ENCODE peak calls at places on chromosomes 13 and 19, in four cellular contexts. Z, S, A and B are unnamed samples. For H3K4me1, the result is how much of the 10 kb centered on the place peaks cover.

GRCh38 chr19:6059396-6059947 is 50.8 kb downstream of the RFX2 start:
- DNase-seq in Z (no peak), S (no peak), A (no peak), B (no peak)

GRCh38 chr19:42092350-42092749 is 16.4 kb downstream of the ZNF574 start:
- DNase-seq in Z (no peak), S (no peak), A (peak), B (peak)

GRCh38 chr19:288911-289310 is 2.3 kb downstream of the PLPP2 start:
- DNase-seq in Z (no peak), S (no peak), A (no peak), B (no peak)

GRCh38 chr19:18098891-18099622 is 1.5 kb downstream of the MAST3 start:
- DNase-seq in Z (no peak), S (no peak), A (no peak), B (peak)

GRCh38 chr19:3606174-3606689 is 443 bp downstream of the TBXA2R start:
- DNase-seq in Z (no peak), S (no peak), A (peak), B (peak)

GRCh38 chr19:29965529-29965928 is 23.5 kb downstream of the URI1 start:
- DNase-seq in Z (peak), S (peak), A (no peak), B (peak)

GRCh38 chr19:39941615-39942507 is 7.4 kb upstream of the FCGBP start:
- DNase-seq in Z (peak), S (peak), A (no peak), B (no peak)

GRCh38 chr19:54608792-54609191 is 15.4 kb downstream of the LILRA1 start:
- DNase-seq in Z (no peak), S (no peak), A (no peak), B (no peak)

GRCh38 chr19:17183858-17184271 is 31.3 kb upstream of the USE1 start:
- DNase-seq in Z (no peak), S (no peak), A (no peak), B (no peak)

GRCh38 chr19:51784922-51785690 is 9.9 kb upstream of the FPR3 start:
- DNase-seq in Z (peak), S (peak), A (no peak), B (peak)

GRCh38 chr13:28585557-28585956 is 73.4 kb upstream of the POMP start:
- DNase-seq in Z (no peak), S (no peak), A (no peak), B (no peak)

GRCh38 chr13:105787518-105788085 is 747.9 kb downstream of the EFNB2 start:
- DNase-seq in Z (no peak), S (no peak), A (no peak), B (no peak)

GRCh38 chr13:102779426-102780159 is 6.0 kb upstream of the TEX30 start:
- DNase-seq in Z (no peak), S (no peak), A (no peak), B (no peak)

GRCh38 chr13:65456150-65456912 is 1773.8 kb downstream of the PCDH9 start:
- DNase-seq in Z (no peak), S (no peak), A (no peak), B (no peak)

GRCh38 chr19:11798391-11799296 is at the start of gene ZNF491:
- DNase-seq in Z (peak), S (peak), A (peak), B (peak)

GRCh38 chr13:36840718-36841250 is 21.8 kb downstream of the RFXAP start:
- DNase-seq in Z (no peak), S (no peak), A (no peak), B (no peak)

GRCh38 chr19:1812426-1813196 is 535 bp upstream of the ATP8B3 start:
- DNase-seq in Z (peak), S (peak), A (peak), B (peak)

GRCh38 chr19:16824658-16825311 is 4.4 kb upstream of the SIN3B start:
- DNase-seq in Z (peak), S (peak), A (no peak), B (peak)

GRCh38 chr19:41813911-41814310 is 17.5 kb downstream of the CEACAM3 start:
- DNase-seq in Z (no peak), S (no peak), A (no peak), B (no peak)

GRCh38 chr13:31409678-31410356 is 210.0 kb downstream of the B3GLCT start:
- DNase-seq in Z (peak), S (peak), A (no peak), B (peak)

GRCh38 chr13:97878421-97879375 is 74.8 kb upstream of the IPO5 start:
- DNase-seq in Z (peak), S (peak), A (no peak), B (no peak)

GRCh38 chr19:13025819-13026477 is 30.7 kb downstream of the NFIX start:
- DNase-seq in Z (no peak), S (no peak), A (no peak), B (no peak)

GRCh38 chr13:95643009-95643408 is 1.5 kb downstream of the DZIP1 start:
- DNase-seq in Z (no peak), S (no peak), A (no peak), B (no peak)

GRCh38 chr19:2290441-2291184 is 8.6 kb upstream of the PEAK3 start:
- DNase-seq in Z (no peak), S (no peak), A (peak), B (peak)

GRCh38 chr13:100987993-100988392 is 313.4 kb upstream of the TMTC4 start:
- DNase-seq in Z (peak), S (peak), A (peak), B (peak)

GRCh38 chr13:40776681-40777165 is 5.7 kb upstream of the MRPS31 start:
- DNase-seq in Z (peak), S (peak), A (no peak), B (peak)

GRCh38 chr19:41321600-41322270 is 11.8 kb downstream of the CCDC97 start:
- DNase-seq in Z (peak), S (peak), A (peak), B (peak)

GRCh38 chr13:100753391-100753790 is 78.8 kb upstream of the TMTC4 start:
- DNase-seq in Z (no peak), S (no peak), A (no peak), B (no peak)

GRCh38 chr13:51420681-51421476 is 32.0 kb downstream of the INTS6 start:
- DNase-seq in Z (no peak), S (no peak), A (no peak), B (no peak)

GRCh38 chr19:48900477-48901452 is 653 bp downstream of the NUCB1 start:
- DNase-seq in Z (peak), S (peak), A (no peak), B (peak)

GRCh38 chr13:34779171-34779570 is 162.9 kb upstream of the NBEA start:
- DNase-seq in Z (no peak), S (no peak), A (no peak), B (no peak)

GRCh38 chr19:56834564-56835375 is 5.8 kb downstream of the PEG3 start:
- DNase-seq in Z (no peak), S (no peak), A (no peak), B (peak)

GRCh38 chr13:48862572-48862971 is 113.1 kb upstream of the FNDC3A start:
- DNase-seq in Z (no peak), S (no peak), A (no peak), B (no peak)
- H3K4me1 ChIP-seq in Z (under half), S (under half), A (under half), B (under half)

DNA sequence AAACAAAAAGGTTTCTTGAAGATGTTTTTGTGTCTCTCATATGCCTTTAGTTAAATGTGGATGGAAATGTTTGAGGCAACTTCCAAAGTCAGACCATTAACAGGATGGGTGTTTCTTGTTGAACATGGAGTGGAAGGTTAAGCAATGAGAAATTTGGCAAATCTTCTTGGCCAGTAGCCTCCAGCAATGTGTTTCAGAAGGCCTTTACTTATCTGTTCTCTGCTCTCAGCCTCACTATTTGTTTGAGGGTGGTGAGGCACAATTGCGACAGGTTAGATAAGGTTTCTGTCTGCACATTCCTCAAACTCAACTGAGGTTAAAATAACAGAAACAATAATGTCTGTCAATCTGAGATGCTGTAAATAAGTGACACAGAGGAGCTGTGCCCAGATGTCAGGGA is 1019.0 kb downstream of the DIAPH3 start:
- DNase-seq in Z (peak), S (peak), A (no peak), B (no peak)
- H2AFZ ChIP-seq in Z (no peak), S (no peak), A (no peak), B (no peak)

GRCh38 chr13:110912651-110913051 is 2.2 kb downstream of the ANKRD10 start:
- DNase-seq in Z (peak), S (peak), A (no peak), B (peak)
- H3K4me1 ChIP-seq in Z (under half), S (under half), A (under half), B (under half)

GRCh38 chr19:35901055-35901644 is 810 bp upstream of the NFKBID start:
- DNase-seq in Z (peak), S (peak), A (no peak), B (peak)
- H2AFZ ChIP-seq in Z (no peak), S (no peak), A (no peak), B (peak)

DNA sequence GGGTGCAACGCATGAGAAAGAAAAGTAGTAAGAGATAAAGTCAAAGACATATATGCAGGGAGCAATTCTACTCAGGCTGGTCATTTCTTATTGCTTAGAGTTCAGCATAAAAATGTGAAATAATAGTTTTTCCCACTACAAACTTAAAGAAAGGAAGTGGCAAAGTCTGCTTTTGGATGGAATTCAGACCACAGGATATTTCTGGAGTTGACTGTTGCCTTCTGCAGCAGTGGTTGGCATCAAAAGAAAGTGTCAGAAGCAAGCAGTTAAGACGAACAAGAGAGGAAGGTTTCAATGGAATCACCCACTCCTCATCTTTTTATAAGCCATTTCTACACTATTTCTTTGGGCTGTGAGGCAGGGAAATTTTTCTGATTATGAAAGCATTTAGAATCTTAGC is 36.2 kb upstream of the TRPC4 start:
- DNase-seq in Z (peak), S (peak), A (no peak), B (peak)
- H3K4me1 ChIP-seq in Z (under half), S (under half), A (under half), B (under half)

GRCh38 chr19:43760941-43761340 is 6.2 kb upstream of the SMG9 start:
- DNase-seq in Z (no peak), S (peak), A (no peak), B (no peak)

GRCh38 chr19:43762814-43763213 is 8.1 kb upstream of the SMG9 start:
- DNase-seq in Z (no peak), S (no peak), A (no peak), B (no peak)

GRCh38 chr19:43763473-43763939 is 8.7 kb upstream of the SMG9 start:
- DNase-seq in Z (peak), S (peak), A (no peak), B (peak)

GRCh38 chr19:43755256-43755801 is 567 bp upstream of the SMG9 start:
- DNase-seq in Z (peak), S (peak), A (peak), B (peak)

GRCh38 chr19:43759515-43759914 is 4.8 kb upstream of the SMG9 start:
- DNase-seq in Z (peak), S (peak), A (no peak), B (peak)
- H2AFZ ChIP-seq in Z (no peak), S (no peak), A (no peak), B (no peak)

DNA sequence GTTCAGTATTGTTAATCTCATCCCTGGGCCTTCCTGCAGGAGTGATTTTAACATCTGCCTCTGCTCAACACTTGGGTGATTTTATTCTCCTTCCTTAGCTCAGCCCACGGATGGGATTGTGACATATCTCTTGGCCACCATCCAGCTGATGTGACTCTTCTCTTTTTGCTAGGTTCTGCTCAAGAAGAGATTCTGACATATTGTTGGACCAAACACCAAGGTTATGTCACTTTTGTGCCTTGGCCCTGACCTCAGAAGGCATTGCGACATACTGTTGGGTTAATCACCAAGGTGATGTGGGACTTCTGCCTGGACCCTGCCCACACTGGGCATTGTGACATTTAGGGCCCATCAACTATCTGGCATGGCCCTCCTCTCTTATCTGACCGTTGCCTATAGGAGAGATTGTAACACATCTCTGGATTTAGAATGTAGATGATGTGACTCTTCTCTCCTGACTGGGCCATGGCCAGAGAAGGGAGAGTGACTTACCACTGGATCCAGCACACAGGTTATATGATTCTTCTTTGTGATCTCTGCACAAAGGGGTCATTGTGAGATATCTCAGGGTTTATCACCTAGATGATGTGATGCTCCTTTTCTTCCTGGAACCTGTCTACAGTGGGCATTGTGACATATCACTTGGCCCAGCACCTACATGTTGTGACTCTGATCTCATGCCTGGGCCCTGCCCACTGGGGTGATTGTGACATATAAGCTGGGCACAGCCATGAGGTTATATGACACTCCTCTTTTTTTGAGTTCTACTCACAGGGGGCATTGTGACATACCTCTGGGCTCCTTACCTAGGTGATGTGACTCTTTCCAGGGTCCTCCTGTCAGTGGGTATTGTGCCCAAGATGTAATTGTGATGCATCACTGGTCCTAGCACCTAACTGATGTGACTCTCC is 88.8 kb downstream of the ZNF429 start:
- DNase-seq in Z (no peak), S (no peak), A (no peak), B (peak)
- H3K4me1 ChIP-seq in Z (under half), S (under half), A (under half), B (under half)